ENCODE peak calls at places on chromosomes 6 and 20, in six cellular contexts. One of them, this sample, is unnamed.

GRCh38 chr20:43750774-43751166 is 24.0 kb upstream of the GTSF1L start:
- DNase-seq in astrocyte: no peak
- DNase-seq in omental fat pad: no peak
- DNase-seq in BJ: no peak
- DNase-seq in thoracic aorta: no peak
- DNase-seq in psoas muscle: no peak
- DNase-seq in this sample: no peak

GRCh38 chr6:125746731-125747588 is 2.5 kb upstream of the HEY2 start:
- DNase-seq in BJ: no peak
- DNase-seq in omental fat pad: no peak
- DNase-seq in psoas muscle: peak
- DNase-seq in astrocyte: peak
- DNase-seq in thoracic aorta: peak
- DNase-seq in this sample: no peak

GRCh38 chr20:14568701-14569100 is 231.3 kb upstream of the FLRT3 start:
- DNase-seq in thoracic aorta: no peak
- DNase-seq in omental fat pad: no peak
- DNase-seq in BJ: no peak
- DNase-seq in psoas muscle: no peak
- DNase-seq in astrocyte: no peak
- DNase-seq in this sample: no peak

GRCh38 chr6:14313220-14313619 is 195.6 kb downstream of the CD83 start:
- DNase-seq in thoracic aorta: no peak
- DNase-seq in astrocyte: no peak
- DNase-seq in psoas muscle: no peak
- DNase-seq in omental fat pad: no peak
- DNase-seq in BJ: no peak
- DNase-seq in this sample: no peak

GRCh38 chr6:153012856-153013255 is 10.3 kb upstream of the MTRF1L start:
- DNase-seq in BJ: no peak
- DNase-seq in psoas muscle: no peak
- DNase-seq in thoracic aorta: no peak
- DNase-seq in astrocyte: no peak
- DNase-seq in omental fat pad: no peak
- DNase-seq in this sample: no peak

GRCh38 chr20:51738877-51739447 is 29.2 kb downstream of the ATP9A start:
- DNase-seq in psoas muscle: no peak
- DNase-seq in thoracic aorta: no peak
- DNase-seq in BJ: no peak
- DNase-seq in astrocyte: no peak
- DNase-seq in omental fat pad: no peak
- DNase-seq in this sample: peak

GRCh38 chr6:170113141-170113540 is 177.7 kb downstream of the DLL1 start:
- DNase-seq in thoracic aorta: no peak
- DNase-seq in BJ: no peak
- DNase-seq in omental fat pad: no peak
- DNase-seq in astrocyte: no peak
- DNase-seq in psoas muscle: no peak
- DNase-seq in this sample: no peak

GRCh38 chr6:85113934-85114582 is 335.8 kb upstream of the NT5E start:
- DNase-seq in psoas muscle: no peak
- DNase-seq in astrocyte: no peak
- DNase-seq in omental fat pad: no peak
- DNase-seq in BJ: no peak
- DNase-seq in thoracic aorta: no peak
- DNase-seq in this sample: no peak

GRCh38 chr6:42197574-42198362 is 3.0 kb upstream of the GUCA1B start:
- DNase-seq in thoracic aorta: no peak
- DNase-seq in omental fat pad: peak
- DNase-seq in psoas muscle: no peak
- DNase-seq in BJ: peak
- DNase-seq in astrocyte: peak
- DNase-seq in this sample: no peak

GRCh38 chr6:93581371-93581770 is 162.0 kb upstream of the EPHA7 start:
- DNase-seq in omental fat pad: no peak
- DNase-seq in BJ: no peak
- DNase-seq in thoracic aorta: no peak
- DNase-seq in astrocyte: no peak
- DNase-seq in psoas muscle: no peak
- DNase-seq in this sample: no peak

GRCh38 chr6:115544765-115545409 is 515.8 kb downstream of the FRK start:
- DNase-seq in BJ: no peak
- DNase-seq in psoas muscle: no peak
- DNase-seq in astrocyte: no peak
- DNase-seq in thoracic aorta: no peak
- DNase-seq in omental fat pad: no peak
- DNase-seq in this sample: no peak
- TF ChIP-seq CTCF in BJ: no peak
- TF ChIP-seq CTCF in psoas muscle: no peak
- TF ChIP-seq CTCF in astrocyte: no peak
- TF ChIP-seq CTCF in thoracic aorta: no peak
- TF ChIP-seq CTCF in omental fat pad: no peak
- TF ChIP-seq CTCF in this sample: no peak

DNA sequence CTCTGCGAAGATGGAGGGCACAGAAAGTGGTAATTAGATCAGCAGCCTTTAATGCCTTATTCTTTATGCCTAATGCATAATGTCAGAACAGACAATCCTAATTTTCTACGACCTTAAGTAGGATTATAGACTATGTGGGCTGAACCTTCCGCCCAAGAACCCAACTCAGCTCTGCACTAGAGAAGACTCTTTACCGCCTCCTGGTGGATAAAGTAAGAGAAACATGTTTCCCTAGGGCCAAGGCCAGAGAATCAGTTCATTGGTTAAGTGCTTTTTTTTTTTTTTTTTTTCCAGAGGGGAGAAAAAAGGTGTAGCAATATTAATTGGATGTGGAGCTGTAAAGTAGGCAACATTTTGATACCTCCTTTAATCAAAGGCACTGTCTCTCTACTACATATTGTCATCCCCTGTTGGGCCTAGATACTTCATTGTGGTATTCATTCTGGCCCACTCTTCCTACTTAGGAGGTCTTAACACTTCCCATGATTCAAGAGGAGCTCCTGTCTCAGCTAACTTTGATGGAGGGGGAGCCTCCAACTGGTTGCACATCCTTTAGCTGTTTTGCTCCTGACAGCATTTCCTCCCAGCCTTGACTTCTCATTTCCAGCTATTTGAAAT is 124.9 kb upstream of the NRN1 start:
- DNase-seq in thoracic aorta: no peak
- DNase-seq in omental fat pad: no peak
- DNase-seq in astrocyte: no peak
- DNase-seq in BJ: no peak
- DNase-seq in psoas muscle: no peak
- DNase-seq in this sample: no peak
- TF ChIP-seq CTCF in thoracic aorta: no peak
- TF ChIP-seq CTCF in omental fat pad: no peak
- TF ChIP-seq CTCF in astrocyte: peak
- TF ChIP-seq CTCF in BJ: peak
- TF ChIP-seq CTCF in psoas muscle: no peak
- TF ChIP-seq CTCF in this sample: no peak

GRCh38 chr20:40265872-40266533 is 423.0 kb downstream of the MAFB start:
- DNase-seq in thoracic aorta: no peak
- DNase-seq in astrocyte: no peak
- DNase-seq in psoas muscle: no peak
- DNase-seq in omental fat pad: no peak
- DNase-seq in BJ: no peak
- DNase-seq in this sample: peak
- TF ChIP-seq CTCF in thoracic aorta: peak
- TF ChIP-seq CTCF in astrocyte: no peak
- TF ChIP-seq CTCF in psoas muscle: peak
- TF ChIP-seq CTCF in omental fat pad: no peak
- TF ChIP-seq CTCF in BJ: peak
- TF ChIP-seq CTCF in this sample: peak

GRCh38 chr6:166772518-166772917 is 145.5 kb upstream of the RPS6KA2 start:
- DNase-seq in omental fat pad: no peak
- DNase-seq in psoas muscle: no peak
- DNase-seq in astrocyte: no peak
- DNase-seq in thoracic aorta: no peak
- DNase-seq in BJ: no peak
- DNase-seq in this sample: peak
- TF ChIP-seq CTCF in omental fat pad: no peak
- TF ChIP-seq CTCF in psoas muscle: no peak
- TF ChIP-seq CTCF in astrocyte: no peak
- TF ChIP-seq CTCF in thoracic aorta: no peak
- TF ChIP-seq CTCF in BJ: no peak
- TF ChIP-seq CTCF in this sample: no peak

GRCh38 chr6:118650500-118651281 is 700 bp downstream of the CEP85L start:
- DNase-seq in omental fat pad: peak
- DNase-seq in astrocyte: no peak
- DNase-seq in psoas muscle: peak
- DNase-seq in thoracic aorta: no peak
- DNase-seq in BJ: no peak
- DNase-seq in this sample: peak
- TF ChIP-seq CTCF in omental fat pad: no peak
- TF ChIP-seq CTCF in astrocyte: no peak
- TF ChIP-seq CTCF in psoas muscle: peak
- TF ChIP-seq CTCF in thoracic aorta: peak
- TF ChIP-seq CTCF in BJ: peak
- TF ChIP-seq CTCF in this sample: no peak

GRCh38 chr6:27893836-27894807 is 18.1 kb downstream of the OR2B2 start:
- DNase-seq in astrocyte: peak
- DNase-seq in BJ: peak
- DNase-seq in psoas muscle: peak
- DNase-seq in thoracic aorta: peak
- DNase-seq in omental fat pad: peak
- DNase-seq in this sample: peak
- TF ChIP-seq CTCF in astrocyte: no peak
- TF ChIP-seq CTCF in BJ: no peak
- TF ChIP-seq CTCF in psoas muscle: no peak
- TF ChIP-seq CTCF in thoracic aorta: no peak
- TF ChIP-seq CTCF in omental fat pad: no peak
- TF ChIP-seq CTCF in this sample: no peak

GRCh38 chr6:131629656-131630055 is 1.6 kb upstream of the MED23 start:
- DNase-seq in BJ: no peak
- DNase-seq in psoas muscle: no peak
- DNase-seq in omental fat pad: no peak
- DNase-seq in thoracic aorta: no peak
- DNase-seq in astrocyte: no peak
- DNase-seq in this sample: no peak

GRCh38 chr6:131627724-131628682 is at the start of gene MED23:
- DNase-seq in astrocyte: peak
- DNase-seq in omental fat pad: peak
- DNase-seq in psoas muscle: peak
- DNase-seq in BJ: peak
- DNase-seq in thoracic aorta: peak
- DNase-seq in this sample: peak

GRCh38 chr6:131631625-131632284 is 3.7 kb upstream of the MED23 start:
- DNase-seq in psoas muscle: no peak
- DNase-seq in thoracic aorta: no peak
- DNase-seq in astrocyte: no peak
- DNase-seq in BJ: no peak
- DNase-seq in omental fat pad: no peak
- DNase-seq in this sample: no peak

GRCh38 chr6:131628726-131629125 is 684 bp upstream of the MED23 start:
- DNase-seq in BJ: no peak
- DNase-seq in thoracic aorta: no peak
- DNase-seq in psoas muscle: no peak
- DNase-seq in omental fat pad: no peak
- DNase-seq in astrocyte: no peak
- DNase-seq in this sample: no peak
- TF ChIP-seq CTCF in BJ: no peak
- TF ChIP-seq CTCF in thoracic aorta: no peak
- TF ChIP-seq CTCF in psoas muscle: no peak
- TF ChIP-seq CTCF in omental fat pad: no peak
- TF ChIP-seq CTCF in astrocyte: no peak
- TF ChIP-seq CTCF in this sample: no peak